ENCODE peak calls at places on chromosomes 16 and 17, in eight cellular contexts. P is sigmoid colon, F is stomach, T is GM12878, S is K562, Y is HepG2, X is esophagus muscularis mucosa, D is upper lobe of left lung. R is an unnamed sample.
A peak's percentile ranks its signal among the peaks of the same experiment; 100 is the strongest.

GRCh38 chr17:83057793-83058477 is 21.5 kb upstream of the METRNL start:
- DNase-seq in F (peak; percentile 24), D (peak; percentile 83), T (no peak), Y (no peak), X (no peak), P (peak; percentile 61), S (no peak), R (no peak)

GRCh38 chr16:1057252-1057932 is 15.2 kb upstream of the SSTR5 start:
- DNase-seq in P (no peak), X (no peak), S (peak; percentile 68), Y (no peak), T (no peak), F (peak; percentile 63), D (peak; percentile 90), R (no peak)

GRCh38 chr17:79818026-79818758 is 21.0 kb downstream of the CBX4 start:
- DNase-seq in Y (no peak), T (no peak), X (no peak), S (no peak), P (no peak), F (no peak), D (peak; percentile 30), R (no peak)

GRCh38 chr16:70418274-70418992 is 20.5 kb downstream of the ST3GAL2 start:
- DNase-seq in T (no peak), D (no peak), P (no peak), X (no peak), S (no peak), Y (no peak), F (no peak), R (no peak)

GRCh38 chr17:35086164-35086563 is 22.7 kb upstream of the RFFL start:
- DNase-seq in P (no peak), X (no peak), T (no peak), D (no peak), S (no peak), F (no peak), Y (no peak), R (no peak)

GRCh38 chr17:16512011-16512410 is 20.0 kb upstream of the LRRC75A start:
- DNase-seq in S (no peak), D (no peak), T (no peak), F (no peak), Y (no peak), P (no peak), X (no peak), R (no peak)

GRCh38 chr17:57270801-57271245 is 14.5 kb downstream of the MSI2 start:
- DNase-seq in F (no peak), Y (no peak), S (no peak), X (no peak), P (no peak), T (no peak), D (no peak), R (peak; percentile 55)

GRCh38 chr16:66903544-66904427 is 14.9 kb downstream of the CDH16 start:
- DNase-seq in F (peak; percentile 50), D (no peak), S (no peak), P (no peak), Y (no peak), X (no peak), T (no peak), R (no peak)

GRCh38 chr16:426115-426905 is 861 bp downstream of the RAB11FIP3 start:
- DNase-seq in F (no peak), S (no peak), T (no peak), X (no peak), D (peak; percentile 88), P (no peak), Y (no peak), R (no peak)

GRCh38 chr17:75036643-75037268 is 10.0 kb downstream of the ATP5PD start:
- DNase-seq in Y (no peak), T (no peak), F (peak; percentile 85), S (peak; percentile 83), D (no peak), X (peak; percentile 96), P (peak; percentile 96), R (peak; percentile 94)

DNA sequence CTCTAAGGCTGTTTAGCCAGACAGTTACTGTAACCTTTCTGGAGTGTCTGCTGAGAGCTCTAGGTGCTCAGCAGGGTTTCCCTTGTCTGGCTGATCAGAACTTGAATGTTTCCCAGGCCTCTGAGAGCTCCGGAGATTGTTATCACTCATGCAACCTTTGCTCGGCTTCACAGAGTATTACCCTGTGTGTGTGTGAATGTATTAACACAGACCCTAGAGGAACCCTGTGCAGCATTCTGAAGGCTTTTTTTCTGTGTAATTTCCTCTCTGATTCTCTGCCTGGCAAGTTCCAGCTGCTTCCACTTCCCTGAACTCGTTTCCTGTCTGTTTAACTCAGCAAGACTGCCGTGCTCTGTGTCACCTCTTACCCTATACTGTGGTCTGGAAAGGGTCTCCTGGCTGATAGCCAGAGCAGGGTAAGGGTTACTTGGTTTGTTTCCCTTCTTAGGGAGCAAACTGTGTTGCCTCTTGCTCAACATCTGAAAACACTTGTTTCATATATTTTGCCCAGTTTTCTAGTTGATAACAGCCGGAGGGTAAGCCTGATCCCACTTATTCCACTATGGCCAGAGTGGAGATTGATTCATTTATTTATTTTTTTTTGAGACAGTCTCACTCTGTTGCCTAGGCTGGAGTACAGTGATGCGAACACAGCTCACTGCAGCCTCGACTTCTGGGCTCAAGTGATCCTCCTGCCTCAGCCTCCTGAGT is 21.7 kb downstream of the PRMT7 start:
- DNase-seq in S (no peak), F (no peak), X (no peak), T (no peak), D (no peak), P (no peak), Y (peak; percentile 88), R (no peak)
- TF ChIP-seq POLR2A in S (no peak), F (no peak), X (no peak), T (no peak), D (no peak), P (no peak), Y (no peak), R (no peak)

GRCh38 chr16:68529608-68529930 is 9.5 kb upstream of the ZFP90 start:
- DNase-seq in P (peak; percentile 65), Y (no peak), S (no peak), D (no peak), F (no peak), X (no peak), T (no peak), R (no peak)

GRCh38 chr16:68526143-68526781 is 12.8 kb upstream of the ZFP90 start:
- DNase-seq in P (no peak), F (no peak), S (no peak), T (no peak), X (no peak), D (no peak), Y (peak; percentile 90), R (no peak)

GRCh38 chr16:68528686-68529379 is 10.3 kb upstream of the ZFP90 start:
- DNase-seq in Y (peak; percentile 85), P (peak; percentile 92), S (peak; percentile 81), F (peak; percentile 90), T (peak; percentile 39), D (peak; percentile 94), X (peak; percentile 96), R (peak; percentile 91)

GRCh38 chr16:68526782-68527145 is 12.3 kb upstream of the ZFP90 start:
- DNase-seq in D (peak; percentile 77), T (no peak), Y (no peak), S (no peak), X (no peak), F (no peak), P (peak; percentile 34), R (no peak)

GRCh38 chr16:68529931-68530667 is 9.0 kb upstream of the ZFP90 start:
- DNase-seq in T (peak; percentile 62), S (peak; percentile 82), P (peak; percentile 94), X (peak; percentile 98), Y (peak; percentile 82), F (peak; percentile 93), D (peak; percentile 97), R (peak; percentile 94)
- TF ChIP-seq POLR2AphosphoS5 in T (peak; percentile 60), S (no peak), P (no peak), X (peak; percentile 41), Y (peak; percentile 74), F (peak; percentile 55), D (peak; percentile 12), R (no peak)

GRCh38 chr16:50338371-50339231 is 30.2 kb downstream of the BRD7 start:
- DNase-seq in S (no peak), T (no peak), P (no peak), D (no peak), F (no peak), Y (no peak), X (no peak), R (no peak)
- TF ChIP-seq EP300 in S (peak; percentile 51), T (no peak), P (no peak), D (no peak), F (no peak), Y (no peak), X (no peak), R (no peak)

GRCh38 chr17:50900383-50900892 is 34.3 kb upstream of the TOB1 start:
- DNase-seq in Y (no peak), F (no peak), S (no peak), D (no peak), P (no peak), T (no peak), X (no peak), R (no peak)

GRCh38 chr17:50902768-50903353 is 36.7 kb upstream of the TOB1 start:
- DNase-seq in T (no peak), S (no peak), Y (no peak), D (no peak), F (no peak), X (no peak), P (no peak), R (no peak)

GRCh38 chr17:50899005-50899460 is 32.9 kb upstream of the TOB1 start:
- DNase-seq in S (no peak), D (no peak), F (no peak), Y (peak; percentile 88), P (no peak), T (no peak), X (no peak), R (no peak)

GRCh38 chr17:50898369-50899004 is 32.3 kb upstream of the TOB1 start:
- DNase-seq in T (no peak), X (no peak), Y (no peak), F (no peak), P (peak; percentile 17), D (no peak), S (no peak), R (peak; percentile 3)

GRCh38 chr17:50899559-50900319 is 33.6 kb upstream of the TOB1 start:
- DNase-seq in P (no peak), T (no peak), X (no peak), F (no peak), Y (no peak), D (no peak), S (no peak), R (no peak)
- TF ChIP-seq POLR2A in P (no peak), T (no peak), X (no peak), F (no peak), Y (no peak), D (no peak), S (no peak), R (no peak)

R was measured in suprapubic skin.